ENCODE peak calls at places on chromosomes 2 and 18, in ten cellular contexts. R is left lobe of liver; C is right lobe of liver; Y is stimulated activated CD4-positive, alpha-beta T cell treated with anti-CD3 and anti-CD28 coated beads, Interleukin-1b, Interleukin-23, amount 100 ng/mL, for 48 hours; T is NB4; B is stimulated activated CD8-positive, alpha-beta memory T cell treated with anti-CD3 and anti-CD28 coated beads, Interleukin-4, amount 100 ng/mL, for 4 hours; J is midbrain; K is mammary epithelial cell; G is MV-4-11; I is anterior cingulate cortex. F is an unnamed sample.

GRCh38 chr2:85716346-85716880 is 22.3 kb downstream of the GNLY start:
- DNase-seq in I (no peak), T (no peak), J (no peak), R (no peak), Y (no peak), G (peak), K (no peak), B (no peak), C (no peak), F (no peak)

GRCh38 chr2:68352651-68353386 is 12.3 kb upstream of the PLEK start:
- DNase-seq in G (no peak), Y (no peak), R (no peak), C (no peak), K (peak), T (no peak), J (no peak), I (no peak), B (no peak), F (no peak)

GRCh38 chr2:83971547-83971946 is 487.5 kb downstream of the SUCLG1 start:
- DNase-seq in B (no peak), T (no peak), G (no peak), C (no peak), R (no peak), J (no peak), K (no peak), I (no peak), Y (no peak), F (no peak)

GRCh38 chr18:78769502-78770113 is 210.0 kb upstream of the SALL3 start:
- DNase-seq in Y (no peak), R (no peak), G (no peak), C (no peak), B (no peak), J (no peak), K (no peak), T (no peak), I (no peak), F (no peak)

GRCh38 chr2:148909114-148909513 is 34.1 kb downstream of the KIF5C start:
- DNase-seq in T (no peak), J (peak), C (no peak), R (no peak), G (no peak), Y (no peak), I (no peak), B (no peak), K (no peak), F (no peak)

GRCh38 chr2:15241208-15241607 is 319.9 kb downstream of the NBAS start:
- DNase-seq in Y (no peak), K (peak), T (no peak), G (no peak), I (no peak), J (peak), B (no peak), R (no peak), C (no peak), F (no peak)

GRCh38 chr2:41933585-41934322 is 114.1 kb upstream of the PKDCC start:
- DNase-seq in B (no peak), G (peak), J (no peak), T (no peak), I (no peak), C (no peak), Y (no peak), R (no peak), K (peak), F (peak)

GRCh38 chr2:173962036-173962435 is 3.1 kb downstream of the SP3 start:
- DNase-seq in R (no peak), G (peak), J (no peak), T (peak), K (no peak), I (no peak), Y (no peak), C (no peak), B (no peak), F (no peak)

GRCh38 chr2:222410534-222410933 is 13.8 kb upstream of the SGPP2 start:
- DNase-seq in I (no peak), J (no peak), R (no peak), C (no peak), K (peak), T (no peak), B (no peak), Y (no peak), G (no peak), F (no peak)

GRCh38 chr2:169276045-169276444 is 86.3 kb downstream of the LRP2 start:
- DNase-seq in I (no peak), B (no peak), G (peak), T (peak), J (no peak), C (no peak), K (peak), R (no peak), Y (no peak), F (no peak)